ENCODE peak calls at places on chromosomes 1 and 21, in nine cellular contexts. One of them, this sample, is unnamed.
A peak's percentile ranks its signal among the peaks of the same experiment; 100 is the strongest.

GRCh38 chr1:34746785-34747637 is 7.8 kb upstream of the GJB5 start:
- DNase-seq in CD8-positive, alpha-beta T cell: no peak
- DNase-seq in HCT116: no peak
- DNase-seq in GM23248: no peak
- DNase-seq in HepG2: no peak
- DNase-seq in GM23338: no peak
- DNase-seq in left lung: no peak
- DNase-seq in H9: no peak
- DNase-seq in heart right ventricle: no peak
- DNase-seq in this sample: no peak

GRCh38 chr21:37082375-37082774 is 9.3 kb downstream of the TTC3 start:
- DNase-seq in HCT116: no peak
- DNase-seq in heart right ventricle: no peak
- DNase-seq in GM23338: no peak
- DNase-seq in left lung: no peak
- DNase-seq in CD8-positive, alpha-beta T cell: no peak
- DNase-seq in H9: no peak
- DNase-seq in HepG2: no peak
- DNase-seq in GM23248: no peak
- DNase-seq in this sample: no peak

GRCh38 chr1:208004851-208005250 is 93.9 kb upstream of the CD34 start:
- DNase-seq in HepG2: no peak
- DNase-seq in H9: no peak
- DNase-seq in HCT116: no peak
- DNase-seq in left lung: no peak
- DNase-seq in GM23248: peak; percentile 90
- DNase-seq in heart right ventricle: no peak
- DNase-seq in GM23338: no peak
- DNase-seq in CD8-positive, alpha-beta T cell: no peak
- DNase-seq in this sample: no peak

GRCh38 chr1:91783423-91784162 is 102.4 kb downstream of the TGFBR3 start:
- DNase-seq in left lung: no peak
- DNase-seq in GM23248: peak; percentile 40
- DNase-seq in GM23338: no peak
- DNase-seq in HCT116: no peak
- DNase-seq in heart right ventricle: no peak
- DNase-seq in H9: no peak
- DNase-seq in HepG2: no peak
- DNase-seq in CD8-positive, alpha-beta T cell: no peak
- DNase-seq in this sample: no peak

GRCh38 chr1:246210751-246211150 is 296.3 kb downstream of the SMYD3 start:
- DNase-seq in heart right ventricle: no peak
- DNase-seq in H9: no peak
- DNase-seq in HepG2: no peak
- DNase-seq in CD8-positive, alpha-beta T cell: no peak
- DNase-seq in left lung: no peak
- DNase-seq in GM23248: no peak
- DNase-seq in HCT116: no peak
- DNase-seq in GM23338: peak; percentile 79
- DNase-seq in this sample: no peak

GRCh38 chr1:23796466-23797271 is 3.9 kb downstream of the GALE start:
- DNase-seq in GM23338: peak; percentile 57
- DNase-seq in GM23248: no peak
- DNase-seq in HepG2: no peak
- DNase-seq in left lung: no peak
- DNase-seq in HCT116: no peak
- DNase-seq in CD8-positive, alpha-beta T cell: no peak
- DNase-seq in H9: peak; percentile 61
- DNase-seq in heart right ventricle: no peak
- DNase-seq in this sample: no peak

GRCh38 chr1:185488673-185489311 is 171.7 kb upstream of the IVNS1ABP start:
- DNase-seq in left lung: no peak
- DNase-seq in GM23338: peak; percentile 6
- DNase-seq in HepG2: no peak
- DNase-seq in CD8-positive, alpha-beta T cell: no peak
- DNase-seq in HCT116: no peak
- DNase-seq in H9: no peak
- DNase-seq in GM23248: no peak
- DNase-seq in heart right ventricle: no peak
- DNase-seq in this sample: no peak

GRCh38 chr1:66752000-66752592 is at the start of gene DYNLT5:
- DNase-seq in heart right ventricle: peak; percentile 74
- DNase-seq in CD8-positive, alpha-beta T cell: no peak
- DNase-seq in left lung: peak; percentile 92
- DNase-seq in HCT116: no peak
- DNase-seq in H9: peak; percentile 78
- DNase-seq in HepG2: no peak
- DNase-seq in GM23338: peak; percentile 80
- DNase-seq in GM23248: peak; percentile 81
- DNase-seq in this sample: peak; percentile 79

GRCh38 chr1:11384170-11384554 is 94.8 kb upstream of the DISP3 start:
- DNase-seq in H9: no peak
- DNase-seq in GM23248: no peak
- DNase-seq in HepG2: no peak
- DNase-seq in heart right ventricle: no peak
- DNase-seq in left lung: no peak
- DNase-seq in GM23338: no peak
- DNase-seq in CD8-positive, alpha-beta T cell: no peak
- DNase-seq in HCT116: no peak
- DNase-seq in this sample: no peak

GRCh38 chr1:54273837-54274192 is 73.8 kb downstream of the MRPL37 start:
- DNase-seq in CD8-positive, alpha-beta T cell: no peak
- DNase-seq in HCT116: no peak
- DNase-seq in GM23338: peak; percentile 50
- DNase-seq in heart right ventricle: peak; percentile 40
- DNase-seq in left lung: peak; percentile 60
- DNase-seq in HepG2: no peak
- DNase-seq in H9: peak; percentile 55
- DNase-seq in GM23248: peak; percentile 59
- DNase-seq in this sample: no peak

GRCh38 chr1:21586926-21587601 is 77.8 kb downstream of the ALPL start:
- DNase-seq in CD8-positive, alpha-beta T cell: no peak
- DNase-seq in H9: peak; percentile 65
- DNase-seq in left lung: peak; percentile 88
- DNase-seq in HCT116: peak; percentile 61
- DNase-seq in GM23338: peak; percentile 56
- DNase-seq in HepG2: peak; percentile 69
- DNase-seq in heart right ventricle: peak; percentile 60
- DNase-seq in GM23248: peak; percentile 95
- DNase-seq in this sample: peak; percentile 84

GRCh38 chr1:54772951-54773350 is 8.6 kb upstream of the PARS2 start:
- DNase-seq in CD8-positive, alpha-beta T cell: no peak
- DNase-seq in GM23338: no peak
- DNase-seq in heart right ventricle: no peak
- DNase-seq in HepG2: no peak
- DNase-seq in left lung: no peak
- DNase-seq in HCT116: no peak
- DNase-seq in H9: no peak
- DNase-seq in GM23248: no peak
- DNase-seq in this sample: no peak

GRCh38 chr21:32331444-32332305 is 33.0 kb downstream of the MRAP start:
- DNase-seq in left lung: no peak
- DNase-seq in GM23338: no peak
- DNase-seq in GM23248: no peak
- DNase-seq in H9: no peak
- DNase-seq in HepG2: peak; percentile 10
- DNase-seq in HCT116: no peak
- DNase-seq in CD8-positive, alpha-beta T cell: no peak
- DNase-seq in heart right ventricle: no peak
- DNase-seq in this sample: no peak

GRCh38 chr1:226723640-226724532 is 15.2 kb downstream of the ITPKB start:
- DNase-seq in GM23338: peak; percentile 86
- DNase-seq in H9: peak; percentile 74
- DNase-seq in HCT116: no peak
- DNase-seq in left lung: no peak
- DNase-seq in heart right ventricle: peak; percentile 71
- DNase-seq in GM23248: peak; percentile 74
- DNase-seq in HepG2: no peak
- DNase-seq in CD8-positive, alpha-beta T cell: no peak
- DNase-seq in this sample: no peak

GRCh38 chr1:21651214-21652042 is 17.7 kb downstream of the RAP1GAP start:
- DNase-seq in GM23248: peak; percentile 41
- DNase-seq in HCT116: no peak
- DNase-seq in CD8-positive, alpha-beta T cell: peak; percentile 13
- DNase-seq in HepG2: no peak
- DNase-seq in H9: peak; percentile 73
- DNase-seq in heart right ventricle: no peak
- DNase-seq in GM23338: peak; percentile 83
- DNase-seq in left lung: peak; percentile 60
- DNase-seq in this sample: no peak

GRCh38 chr1:15852828-15853302 is 5.4 kb downstream of the SPEN start:
- DNase-seq in HCT116: no peak
- DNase-seq in GM23248: no peak
- DNase-seq in H9: no peak
- DNase-seq in CD8-positive, alpha-beta T cell: no peak
- DNase-seq in left lung: no peak
- DNase-seq in GM23338: no peak
- DNase-seq in heart right ventricle: no peak
- DNase-seq in HepG2: no peak
- DNase-seq in this sample: no peak

GRCh38 chr21:45590726-45591618 is 48.7 kb upstream of the SLC19A1 start:
- DNase-seq in CD8-positive, alpha-beta T cell: peak; percentile 21
- DNase-seq in left lung: no peak
- DNase-seq in HCT116: no peak
- DNase-seq in HepG2: no peak
- DNase-seq in H9: peak; percentile 47
- DNase-seq in heart right ventricle: peak; percentile 17
- DNase-seq in GM23338: peak; percentile 54
- DNase-seq in GM23248: peak; percentile 49
- DNase-seq in this sample: peak; percentile 63

GRCh38 chr1:212481438-212481767 is 48.7 kb downstream of the NENF start:
- DNase-seq in CD8-positive, alpha-beta T cell: no peak
- DNase-seq in heart right ventricle: no peak
- DNase-seq in HCT116: no peak
- DNase-seq in H9: no peak
- DNase-seq in HepG2: no peak
- DNase-seq in GM23248: no peak
- DNase-seq in left lung: no peak
- DNase-seq in GM23338: no peak
- DNase-seq in this sample: no peak

GRCh38 chr1:42456754-42457089 is 379 bp downstream of the PPCS start:
- DNase-seq in H9: peak; percentile 70
- DNase-seq in left lung: no peak
- DNase-seq in heart right ventricle: peak; percentile 28
- DNase-seq in HCT116: no peak
- DNase-seq in CD8-positive, alpha-beta T cell: peak; percentile 46
- DNase-seq in GM23338: peak; percentile 72
- DNase-seq in HepG2: peak; percentile 56
- DNase-seq in GM23248: peak; percentile 80
- DNase-seq in this sample: peak; percentile 77

GRCh38 chr1:27652505-27652904 is 17.5 kb upstream of the FGR start:
- DNase-seq in CD8-positive, alpha-beta T cell: no peak
- DNase-seq in HCT116: no peak
- DNase-seq in left lung: no peak
- DNase-seq in HepG2: no peak
- DNase-seq in GM23248: peak; percentile 25
- DNase-seq in H9: no peak
- DNase-seq in GM23338: no peak
- DNase-seq in heart right ventricle: no peak
- DNase-seq in this sample: no peak

GRCh38 chr1:50308883-50309282 is 114.4 kb downstream of the DMRTA2 start:
- DNase-seq in GM23338: peak; percentile 88
- DNase-seq in HCT116: no peak
- DNase-seq in CD8-positive, alpha-beta T cell: no peak
- DNase-seq in heart right ventricle: peak; percentile 15
- DNase-seq in HepG2: peak; percentile 26
- DNase-seq in left lung: no peak
- DNase-seq in GM23248: peak; percentile 46
- DNase-seq in H9: peak; percentile 71
- DNase-seq in this sample: no peak

GRCh38 chr1:1074631-1075147 is 583 bp upstream of the RNF223 start:
- DNase-seq in HCT116: no peak
- DNase-seq in GM23248: no peak
- DNase-seq in heart right ventricle: no peak
- DNase-seq in CD8-positive, alpha-beta T cell: no peak
- DNase-seq in left lung: no peak
- DNase-seq in HepG2: no peak
- DNase-seq in GM23338: no peak
- DNase-seq in H9: no peak
- DNase-seq in this sample: peak; percentile 45

GRCh38 chr1:227316941-227317540 is 1.3 kb downstream of the CDC42BPA start:
- DNase-seq in HCT116: no peak
- DNase-seq in GM23248: peak; percentile 66
- DNase-seq in left lung: no peak
- DNase-seq in GM23338: no peak
- DNase-seq in heart right ventricle: no peak
- DNase-seq in CD8-positive, alpha-beta T cell: no peak
- DNase-seq in H9: no peak
- DNase-seq in HepG2: no peak
- DNase-seq in this sample: no peak

GRCh38 chr1:157595356-157595755 is 2.5 kb downstream of the FCRL4 start:
- DNase-seq in HepG2: no peak
- DNase-seq in left lung: no peak
- DNase-seq in H9: no peak
- DNase-seq in CD8-positive, alpha-beta T cell: no peak
- DNase-seq in HCT116: no peak
- DNase-seq in GM23248: no peak
- DNase-seq in GM23338: no peak
- DNase-seq in heart right ventricle: no peak
- DNase-seq in this sample: no peak
- H3K27me3 ChIP-seq in HepG2: no peaks in the 10 kb centered on the region
- H3K27me3 ChIP-seq in left lung: no peaks in the 10 kb centered on the region
- H3K27me3 ChIP-seq in H9: no peaks in the 10 kb centered on the region
- H3K27me3 ChIP-seq in CD8-positive, alpha-beta T cell: no peaks in the 10 kb centered on the region
- H3K27me3 ChIP-seq in HCT116: peaks cover 35% of the 10 kb centered on the region
- H3K27me3 ChIP-seq in GM23248: no peaks in the 10 kb centered on the region
- H3K27me3 ChIP-seq in GM23338: no peaks in the 10 kb centered on the region
- H3K27me3 ChIP-seq in heart right ventricle: peaks cover 67% of the 10 kb centered on the region
- H3K27me3 ChIP-seq in this sample: peaks cover 8% of the 10 kb centered on the region

GRCh38 chr1:204382714-204383083 is 23.0 kb upstream of the PLEKHA6 start:
- DNase-seq in HepG2: no peak
- DNase-seq in HCT116: no peak
- DNase-seq in left lung: no peak
- DNase-seq in GM23248: no peak
- DNase-seq in GM23338: no peak
- DNase-seq in CD8-positive, alpha-beta T cell: no peak
- DNase-seq in H9: no peak
- DNase-seq in heart right ventricle: no peak
- DNase-seq in this sample: no peak
- H3K27ac ChIP-seq in HepG2: no peak overlapping the region
- H3K27ac ChIP-seq in HCT116: no peak overlapping the region
- H3K27ac ChIP-seq in left lung: no peak overlapping the region
- H3K27ac ChIP-seq in GM23248: no peak overlapping the region
- H3K27ac ChIP-seq in GM23338: no peak overlapping the region
- H3K27ac ChIP-seq in CD8-positive, alpha-beta T cell: peak overlapping the region; percentile 35
- H3K27ac ChIP-seq in H9: no peak overlapping the region
- H3K27ac ChIP-seq in heart right ventricle: no peak overlapping the region
- H3K27ac ChIP-seq in this sample: no peak overlapping the region

GRCh38 chr1:84390231-84390630 is 8.1 kb upstream of the DNASE2B start:
- DNase-seq in GM23248: no peak
- DNase-seq in CD8-positive, alpha-beta T cell: no peak
- DNase-seq in HepG2: no peak
- DNase-seq in left lung: no peak
- DNase-seq in heart right ventricle: no peak
- DNase-seq in H9: no peak
- DNase-seq in HCT116: no peak
- DNase-seq in GM23338: no peak
- DNase-seq in this sample: no peak
- H3K27me3 ChIP-seq in GM23248: peaks cover 3% of the 10 kb centered on the region
- H3K27me3 ChIP-seq in CD8-positive, alpha-beta T cell: no peaks in the 10 kb centered on the region
- H3K27me3 ChIP-seq in HepG2: peaks cover 3% of the 10 kb centered on the region
- H3K27me3 ChIP-seq in left lung: no peaks in the 10 kb centered on the region
- H3K27me3 ChIP-seq in heart right ventricle: no peaks in the 10 kb centered on the region
- H3K27me3 ChIP-seq in H9: no peaks in the 10 kb centered on the region
- H3K27me3 ChIP-seq in HCT116: no peaks in the 10 kb centered on the region
- H3K27me3 ChIP-seq in GM23338: no peaks in the 10 kb centered on the region
- H3K27me3 ChIP-seq in this sample: no peaks in the 10 kb centered on the region

GRCh38 chr1:32540589-32540988 is 1.4 kb downstream of the ZBTB8A start:
- DNase-seq in HCT116: no peak
- DNase-seq in left lung: no peak
- DNase-seq in GM23248: peak; percentile 3
- DNase-seq in heart right ventricle: no peak
- DNase-seq in CD8-positive, alpha-beta T cell: no peak
- DNase-seq in H9: no peak
- DNase-seq in GM23338: peak; percentile 13
- DNase-seq in HepG2: no peak
- DNase-seq in this sample: no peak
- H3K27ac ChIP-seq in HCT116: peak overlapping the region; percentile 88
- H3K27ac ChIP-seq in left lung: no peak overlapping the region
- H3K27ac ChIP-seq in GM23248: no peak overlapping the region
- H3K27ac ChIP-seq in heart right ventricle: no peak overlapping the region
- H3K27ac ChIP-seq in CD8-positive, alpha-beta T cell: no peak overlapping the region
- H3K27ac ChIP-seq in H9: no peak overlapping the region
- H3K27ac ChIP-seq in GM23338: no peak overlapping the region
- H3K27ac ChIP-seq in HepG2: no peak overlapping the region
- H3K27ac ChIP-seq in this sample: peak overlapping the region; percentile 60

This sample was measured in lower lobe of right lung.